ENCODE peak calls at places on chromosomes 2 and 18, in six cellular contexts. T, D, F, Z, R and Q are unnamed samples.

GRCh38 chr2:241173557-241173956 is 14.9 kb upstream of the ANO7 start:
- DNase-seq in T (no peak), D (no peak), F (no peak), Z (no peak), R (no peak), Q (no peak)

GRCh38 chr2:69059731-69060290 is 46.8 kb downstream of the ANTXR1 start:
- DNase-seq in T (no peak), D (no peak), F (no peak), Z (no peak), R (no peak), Q (no peak)

GRCh38 chr2:42363413-42363812 is 2.4 kb upstream of the COX7A2L start:
- DNase-seq in T (no peak), D (no peak), F (no peak), Z (no peak), R (no peak), Q (no peak)

GRCh38 chr2:173076557-173077345 is 1.1 kb downstream of the MAP3K20 start:
- DNase-seq in T (no peak), D (peak), F (peak), Z (no peak), R (no peak), Q (peak)

GRCh38 chr18:28193177-28193778 is 16.3 kb upstream of the CDH2 start:
- DNase-seq in T (no peak), D (no peak), F (no peak), Z (no peak), R (no peak), Q (no peak)

GRCh38 chr2:208781166-208781565 is 374.6 kb downstream of the PTH2R start:
- DNase-seq in T (no peak), D (no peak), F (no peak), Z (no peak), R (no peak), Q (no peak)

GRCh38 chr18:7566587-7567486 is at the start of gene PTPRM:
- DNase-seq in T (peak), D (peak), F (peak), Z (peak), R (peak), Q (peak)

GRCh38 chr2:191321861-191322662 is 76.9 kb downstream of the MYO1B start:
- DNase-seq in T (no peak), D (peak), F (peak), Z (no peak), R (no peak), Q (peak)

GRCh38 chr2:105869318-105869717 is 124.6 kb downstream of the NCK2 start:
- DNase-seq in T (no peak), D (no peak), F (no peak), Z (no peak), R (no peak), Q (no peak)

GRCh38 chr2:203730076-203730729 is 23.8 kb downstream of the CD28 start:
- DNase-seq in T (no peak), D (no peak), F (no peak), Z (no peak), R (no peak), Q (no peak)

GRCh38 chr2:233844064-233844807 is 10.1 kb downstream of the HJURP start:
- DNase-seq in T (no peak), D (no peak), F (no peak), Z (peak), R (no peak), Q (no peak)